ENCODE peak calls at places on chromosomes 13 and 19, in ten cellular contexts. J is ureter; P is T-helper 17 cell; F is KG1; R is fibroblast of pulmonary artery; H is activated T-cell treated with anti-CD3 and anti-CD28 coated beads for 1 hour; C is NCI-H2081; M is psoas muscle; Y is HS-5; D is stimulated activated CD4-positive, alpha-beta T cell treated with anti-CD3 and anti-CD28 coated beads, Interleukin-1b, Interleukin-23, amount 100 ng/mL, for 1 hour. U is an unnamed sample.

GRCh38 chr19:35708391-35708790 is 4.0 kb downstream of the ZBTB32 start:
- DNase-seq in H (no peak), J (no peak), D (no peak), F (no peak), Y (no peak), P (no peak), R (no peak), M (no peak), C (no peak), U (no peak)

GRCh38 chr13:31431722-31432137 is 232.0 kb downstream of the B3GLCT start:
- DNase-seq in R (peak; percentile 63), Y (no peak), H (peak; percentile 22), J (peak; percentile 49), F (no peak), D (peak; percentile 2), M (peak; percentile 62), C (peak; percentile 22), P (peak; percentile 48), U (peak; percentile 60)

GRCh38 chr13:108084840-108085239 is 130.5 kb downstream of the LIG4 start:
- DNase-seq in J (no peak), D (no peak), R (no peak), H (no peak), F (no peak), C (no peak), P (no peak), M (no peak), Y (no peak), U (no peak)

GRCh38 chr13:109790951-109791605 is 4.7 kb upstream of the IRS2 start:
- DNase-seq in H (no peak), C (no peak), D (no peak), J (no peak), M (no peak), Y (no peak), F (peak; percentile 49), P (no peak), R (peak; percentile 60), U (peak; percentile 56)

GRCh38 chr19:43548706-43549105 is 15.7 kb downstream of the ZNF575 start:
- DNase-seq in F (no peak), P (no peak), Y (no peak), H (no peak), J (no peak), C (no peak), M (no peak), R (no peak), D (no peak), U (no peak)

GRCh38 chr13:30486230-30487074 is 20.7 kb upstream of the HMGB1 start:
- DNase-seq in Y (no peak), H (no peak), P (no peak), D (no peak), R (no peak), M (no peak), J (peak; percentile 55), C (no peak), F (no peak), U (peak; percentile 36)

GRCh38 chr19:54674021-54674617 is 11.3 kb downstream of the LILRB4 start:
- DNase-seq in P (no peak), Y (peak; percentile 28), C (peak; percentile 14), H (no peak), M (no peak), R (peak; percentile 46), J (no peak), D (no peak), F (no peak), U (no peak)

GRCh38 chr13:99834246-99834645 is 137.3 kb downstream of the ZIC5 start:
- DNase-seq in R (no peak), F (no peak), J (no peak), P (no peak), C (no peak), D (no peak), M (no peak), Y (no peak), H (no peak), U (no peak)

GRCh38 chr13:29227560-29227959 is 367.9 kb downstream of the SLC7A1 start:
- DNase-seq in H (no peak), R (no peak), J (no peak), Y (no peak), P (no peak), M (no peak), D (no peak), C (no peak), F (no peak), U (peak; percentile 12)

GRCh38 chr13:32824671-32825070 is 191.6 kb upstream of the KL start:
- DNase-seq in F (no peak), H (no peak), C (no peak), Y (peak; percentile 77), P (no peak), R (peak; percentile 84), J (no peak), M (no peak), D (no peak), U (peak; percentile 77)

GRCh38 chr19:37655689-37656491 is 625 bp upstream of the ZFP30 start:
- DNase-seq in F (peak; percentile 40), J (peak; percentile 84), H (peak; percentile 82), R (peak; percentile 76), M (peak; percentile 92), D (peak; percentile 60), C (peak; percentile 86), P (peak; percentile 68), Y (peak; percentile 30), U (peak; percentile 94)